ENCODE peak calls at places on chromosomes 1 and 21, in eight cellular contexts. O is trophoblast cell, F is transverse colon, C is fibroblast of lung, A is SK-N-SH, W is neural progenitor cell, V is uterus, G is mesendoderm. B is an unnamed sample.

GRCh38 chr1:172484252-172484651 is 40.4 kb upstream of the PIGC start:
- DNase-seq in O (no peak), F (no peak), C (no peak), A (no peak), W (no peak), V (no peak), G (no peak), B (no peak)

GRCh38 chr1:169060906-169061683 is 45.4 kb upstream of the ATP1B1 start:
- DNase-seq in O (no peak), F (no peak), C (peak), A (no peak), W (no peak), V (no peak), G (peak), B (no peak)

GRCh38 chr1:117607471-117607870 is 1.6 kb downstream of the TENT5C start:
- DNase-seq in O (no peak), F (peak), C (peak), A (no peak), W (peak), V (peak), G (peak), B (no peak)

GRCh38 chr1:182385885-182386853 is 5.4 kb downstream of the GLUL start:
- DNase-seq in O (no peak), F (no peak), C (no peak), A (no peak), W (no peak), V (no peak), G (no peak), B (no peak)

GRCh38 chr1:93695411-93696005 is 13.9 kb upstream of the BCAR3 start:
- DNase-seq in O (peak), F (no peak), C (no peak), A (no peak), W (no peak), V (no peak), G (no peak), B (no peak)

GRCh38 chr1:75908717-75909152 is 23.5 kb downstream of the ASB17 start:
- DNase-seq in O (peak), F (no peak), C (peak), A (peak), W (peak), V (no peak), G (peak), B (no peak)

GRCh38 chr1:8477199-8477982 is 159.5 kb downstream of the SLC45A1 start:
- DNase-seq in O (no peak), F (no peak), C (peak), A (no peak), W (no peak), V (no peak), G (no peak), B (no peak)

GRCh38 chr21:36156815-36157670 is at the start of gene DOP1B:
- DNase-seq in O (no peak), F (peak), C (no peak), A (no peak), W (no peak), V (no peak), G (peak), B (no peak)

GRCh38 chr1:111510003-111510380 is 6.6 kb upstream of the ADORA3 start:
- DNase-seq in O (no peak), F (no peak), C (no peak), A (no peak), W (no peak), V (peak), G (no peak), B (peak)

GRCh38 chr1:24191860-24192259 is 4.8 kb upstream of the IFNLR1 start:
- DNase-seq in O (no peak), F (no peak), C (peak), A (no peak), W (no peak), V (no peak), G (no peak), B (no peak)

GRCh38 chr1:232923739-232924386 is 26.5 kb upstream of the NTPCR start:
- DNase-seq in O (no peak), F (no peak), C (peak), A (no peak), W (no peak), V (no peak), G (no peak), B (no peak)

GRCh38 chr1:234839663-234840062 is 229.7 kb upstream of the IRF2BP2 start:
- DNase-seq in O (no peak), F (no peak), C (no peak), A (no peak), W (no peak), V (no peak), G (peak), B (no peak)

GRCh38 chr1:165434264-165434663 is 10.7 kb downstream of the RXRG start:
- DNase-seq in O (no peak), F (no peak), C (no peak), A (no peak), W (peak), V (no peak), G (peak), B (no peak)

GRCh38 chr1:219495737-219496408 is 117.0 kb downstream of the ZC3H11B start:
- DNase-seq in O (no peak), F (no peak), C (no peak), A (no peak), W (no peak), V (no peak), G (no peak), B (no peak)

GRCh38 chr1:150115121-150115520 is 34.6 kb upstream of the PLEKHO1 start:
- DNase-seq in O (no peak), F (no peak), C (no peak), A (no peak), W (no peak), V (no peak), G (no peak), B (no peak)

GRCh38 chr21:38170705-38171682 is 85.8 kb upstream of the KCNJ15 start:
- DNase-seq in O (no peak), F (no peak), C (peak), A (no peak), W (no peak), V (no peak), G (peak), B (no peak)

GRCh38 chr1:1098656-1099425 is 17.0 kb downstream of the C1orf159 start:
- DNase-seq in O (no peak), F (peak), C (no peak), A (no peak), W (no peak), V (no peak), G (no peak), B (no peak)

GRCh38 chr1:209643295-209644020 is 8.8 kb downstream of the LAMB3 start:
- DNase-seq in O (no peak), F (no peak), C (peak), A (no peak), W (no peak), V (peak), G (no peak), B (peak)

GRCh38 chr1:18890704-18891103 is 11.7 kb downstream of the ALDH4A1 start:
- DNase-seq in O (no peak), F (no peak), C (peak), A (no peak), W (no peak), V (no peak), G (no peak), B (peak)

GRCh38 chr21:29182674-29183073 is 52.2 kb downstream of the MAP3K7CL start:
- DNase-seq in O (no peak), F (no peak), C (no peak), A (no peak), W (no peak), V (no peak), G (no peak), B (no peak)

GRCh38 chr21:38614558-38614957 is 116.3 kb upstream of the ERG start:
- DNase-seq in O (no peak), F (no peak), C (no peak), A (no peak), W (no peak), V (no peak), G (no peak), B (no peak)

GRCh38 chr1:209199822-209200221 is 383.7 kb upstream of the CAMK1G start:
- DNase-seq in O (peak), F (peak), C (peak), A (no peak), W (peak), V (no peak), G (peak), B (no peak)

GRCh38 chr1:206690516-206690915 is 5.8 kb downstream of the MAPKAPK2 start:
- DNase-seq in O (no peak), F (no peak), C (no peak), A (no peak), W (no peak), V (no peak), G (no peak), B (peak)

GRCh38 chr1:223531742-223532341 is 133.7 kb downstream of the CAPN8 start:
- DNase-seq in O (peak), F (peak), C (peak), A (peak), W (peak), V (no peak), G (peak), B (no peak)

GRCh38 chr1:205285391-205286101 is 36.0 kb downstream of the NUAK2 start:
- DNase-seq in O (no peak), F (peak), C (peak), A (no peak), W (no peak), V (peak), G (no peak), B (no peak)

GRCh38 chr1:170385750-170386149 is 146.2 kb upstream of the GORAB start:
- DNase-seq in O (no peak), F (no peak), C (no peak), A (no peak), W (no peak), V (no peak), G (no peak), B (no peak)

GRCh38 chr1:70706381-70707173 is 295.5 kb downstream of the CTH start:
- DNase-seq in O (no peak), F (no peak), C (no peak), A (no peak), W (peak), V (no peak), G (peak), B (no peak)

GRCh38 chr1:214331827-214332423 is 51.0 kb downstream of the SMYD2 start:
- DNase-seq in O (peak), F (peak), C (peak), A (peak), W (peak), V (no peak), G (peak), B (no peak)

GRCh38 chr21:35850029-35850428 is 210.3 kb downstream of the SETD4 start:
- DNase-seq in O (no peak), F (no peak), C (peak), A (no peak), W (no peak), V (no peak), G (no peak), B (no peak)

GRCh38 chr1:67611841-67612240 is 73.2 kb upstream of the GADD45A start:
- DNase-seq in O (no peak), F (no peak), C (no peak), A (no peak), W (no peak), V (no peak), G (no peak), B (no peak)

GRCh38 chr1:27366113-27366410 is 699 bp downstream of the MAP3K6 start:
- DNase-seq in O (peak), F (peak), C (peak), A (peak), W (peak), V (peak), G (peak), B (peak)

GRCh38 chr1:27656157-27656893 is 15.7 kb downstream of the IFI6 start:
- DNase-seq in O (no peak), F (peak), C (peak), A (no peak), W (peak), V (peak), G (peak), B (no peak)

GRCh38 chr1:195195423-195196057 is 1412.7 kb downstream of the KCNT2 start:
- DNase-seq in O (no peak), F (no peak), C (no peak), A (no peak), W (no peak), V (no peak), G (no peak), B (no peak)

GRCh38 chr1:176779655-176780328 is 316.8 kb downstream of the PAPPA2 start:
- DNase-seq in O (no peak), F (no peak), C (no peak), A (no peak), W (no peak), V (no peak), G (peak), B (no peak)

GRCh38 chr1:28890435-28890834 is 23.9 kb upstream of the EPB41 start:
- DNase-seq in O (no peak), F (no peak), C (no peak), A (no peak), W (no peak), V (no peak), G (no peak), B (no peak)

DNA sequence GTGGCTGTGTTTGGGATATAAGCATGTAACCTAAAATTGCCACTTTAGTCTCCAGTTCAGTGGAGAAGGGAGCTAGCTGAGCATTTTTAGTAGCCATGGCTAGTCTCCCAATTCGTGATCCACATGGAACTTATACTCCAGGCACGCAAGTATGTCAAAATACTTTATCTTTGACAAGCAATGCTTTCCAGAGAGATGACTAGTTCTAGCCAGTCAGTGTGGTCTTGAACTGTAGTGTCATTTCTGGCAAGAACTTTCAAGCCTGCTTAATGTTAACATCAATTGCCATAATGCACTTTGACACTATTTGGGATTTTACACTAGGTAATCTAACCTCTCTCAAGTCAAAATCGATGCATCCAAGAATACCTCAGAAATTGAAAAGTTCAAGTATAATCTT is 660.0 kb downstream of the PTPRC start:
- DNase-seq in O (no peak), F (no peak), C (peak), A (no peak), W (no peak), V (no peak), G (no peak), B (no peak)
- H3K27ac ChIP-seq in O (no peak), F (no peak), C (no peak), A (peak), W (no peak), V (no peak), G (no peak), B (no peak)

GRCh38 chr1:153357076-153357852 is 390 bp upstream of the S100A9 start:
- DNase-seq in O (peak), F (peak), C (no peak), A (no peak), W (no peak), V (peak), G (no peak), B (peak)

GRCh38 chr1:153354515-153355193 is 3.0 kb upstream of the S100A9 start:
- DNase-seq in O (no peak), F (no peak), C (no peak), A (no peak), W (no peak), V (no peak), G (no peak), B (no peak)

GRCh38 chr1:153353226-153353947 is 4.3 kb upstream of the S100A9 start:
- DNase-seq in O (no peak), F (no peak), C (peak), A (peak), W (peak), V (no peak), G (peak), B (no peak)

GRCh38 chr1:153356392-153357075 is 1.1 kb upstream of the S100A9 start:
- DNase-seq in O (no peak), F (no peak), C (no peak), A (no peak), W (no peak), V (no peak), G (no peak), B (no peak)

DNA sequence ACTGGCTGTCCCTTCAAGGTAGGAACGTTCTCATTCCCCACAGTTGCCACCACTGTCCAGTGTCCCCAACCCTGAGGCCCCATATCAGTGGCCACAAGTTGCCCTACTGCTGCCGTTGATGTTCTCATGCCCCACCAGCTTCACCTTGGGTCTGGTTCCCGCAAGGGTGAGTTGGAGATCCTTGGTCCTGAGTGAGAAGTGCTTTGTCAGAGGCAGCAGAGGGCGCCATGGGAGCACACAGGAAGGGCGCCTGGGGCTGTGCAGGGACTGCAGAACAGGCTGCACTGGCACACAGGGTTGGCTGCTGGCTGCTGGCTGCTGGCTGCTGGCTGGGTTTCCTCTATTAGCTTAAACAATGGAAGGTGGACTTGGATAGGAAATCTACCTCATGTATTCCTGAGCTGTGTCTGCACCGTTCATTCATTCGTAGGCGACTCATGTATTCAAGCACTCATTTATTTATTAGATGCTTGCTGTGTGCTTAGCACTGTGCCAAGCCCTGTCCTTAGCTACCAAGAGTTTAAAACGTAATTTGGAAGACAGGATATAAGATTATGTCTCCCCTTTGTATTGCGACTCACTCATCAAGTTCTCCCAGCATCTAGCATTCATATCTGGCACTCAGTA is 2.1 kb upstream of the S100A9 start:
- DNase-seq in O (peak), F (peak), C (peak), A (peak), W (peak), V (peak), G (peak), B (no peak)
- H3K27ac ChIP-seq in O (no peak), F (no peak), C (no peak), A (no peak), W (no peak), V (no peak), G (no peak), B (no peak)

GRCh38 chr1:115768549-115768948 is at the start of gene CASQ2:
- DNase-seq in O (no peak), F (no peak), C (no peak), A (no peak), W (peak), V (peak), G (no peak), B (no peak)

GRCh38 chr1:115771847-115772457 is 3.4 kb upstream of the CASQ2 start:
- DNase-seq in O (peak), F (peak), C (peak), A (peak), W (peak), V (peak), G (peak), B (peak)

GRCh38 chr1:115767403-115767802 is 1.1 kb downstream of the CASQ2 start:
- DNase-seq in O (no peak), F (no peak), C (no peak), A (no peak), W (no peak), V (no peak), G (no peak), B (no peak)

DNA sequence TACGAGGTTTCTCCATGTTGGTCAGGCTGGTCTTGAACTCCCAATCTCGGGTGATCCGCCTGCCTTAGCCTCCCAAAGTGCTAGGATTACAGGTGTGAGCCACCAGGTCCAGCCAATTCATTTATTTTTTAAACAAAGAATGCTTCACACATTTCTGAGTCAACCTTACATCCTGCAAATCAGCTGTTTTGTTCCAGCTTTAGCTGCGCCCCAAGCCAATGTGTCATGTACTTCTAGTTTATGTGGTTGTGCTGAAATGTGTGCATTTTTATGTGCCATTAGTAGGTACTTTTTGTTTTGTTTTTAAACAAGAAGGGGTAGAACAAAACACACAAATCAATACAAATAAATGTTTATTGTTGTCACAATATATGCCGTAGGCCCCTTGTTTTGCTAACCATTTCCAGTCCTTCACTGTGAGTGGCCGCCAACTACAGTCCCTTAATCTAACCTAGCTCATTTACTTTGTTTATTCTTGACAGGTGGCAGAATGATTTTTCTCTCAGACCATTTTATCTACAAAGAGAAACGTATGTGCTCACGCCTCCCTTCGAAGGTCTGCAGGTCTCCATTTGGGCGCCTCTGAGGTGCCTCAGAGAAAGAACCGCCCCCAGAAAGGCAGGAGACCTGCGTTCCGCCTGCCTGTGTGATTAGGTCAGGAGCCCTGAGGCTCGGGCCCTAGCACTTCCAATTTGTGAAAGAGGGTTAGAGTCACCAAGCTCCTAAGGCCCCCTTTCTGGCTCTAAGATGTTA is 2.8 kb upstream of the CASQ2 start:
- DNase-seq in O (peak), F (no peak), C (peak), A (peak), W (no peak), V (no peak), G (peak), B (no peak)
- H3K27ac ChIP-seq in O (peak), F (peak), C (no peak), A (no peak), W (no peak), V (peak), G (peak), B (no peak)

GRCh38 chr1:40058097-40058452 is 17.5 kb downstream of the CAP1 start:
- DNase-seq in O (no peak), F (no peak), C (no peak), A (no peak), W (no peak), V (no peak), G (no peak), B (no peak)
- H3K27ac ChIP-seq in O (no peak), F (peak), C (no peak), A (peak), W (no peak), V (no peak), G (no peak), B (no peak)